ENCODE peak calls at places on chromosomes 6 and 20, in six cellular contexts. I, D, C, V, J and X are unnamed samples.

GRCh38 chr6:32406857-32407256 is at the start of gene BTNL2:
- DNase-seq in I (no peak), D (no peak), C (no peak), V (no peak), J (no peak), X (no peak)

GRCh38 chr20:41169791-41170351 is 32.5 kb downstream of the PLCG1 start:
- DNase-seq in I (no peak), D (no peak), C (peak), V (peak), J (no peak), X (no peak)

GRCh38 chr6:124982669-124983068 is 20.4 kb downstream of the RNF217 start:
- DNase-seq in I (no peak), D (no peak), C (no peak), V (no peak), J (no peak), X (no peak)

GRCh38 chr6:88823998-88824397 is 139.4 kb downstream of the RNGTT start:
- DNase-seq in I (no peak), D (no peak), C (no peak), V (no peak), J (no peak), X (no peak)

GRCh38 chr20:61823242-61823641 is 242.4 kb downstream of the TAF4 start:
- DNase-seq in I (no peak), D (no peak), C (no peak), V (no peak), J (no peak), X (no peak)

GRCh38 chr6:37207903-37208456 is 38.0 kb downstream of the PIM1 start:
- DNase-seq in I (peak), D (peak), C (peak), V (peak), J (peak), X (peak)

GRCh38 chr6:56757585-56757984 is 114.9 kb upstream of the DST start:
- DNase-seq in I (no peak), D (no peak), C (no peak), V (no peak), J (no peak), X (no peak)

GRCh38 chr6:35392111-35392702 is 49.8 kb downstream of the PPARD start:
- DNase-seq in I (no peak), D (no peak), C (peak), V (peak), J (no peak), X (no peak)

GRCh38 chr20:12354725-12355124 is 437.0 kb downstream of the BTBD3 start:
- DNase-seq in I (no peak), D (no peak), C (no peak), V (no peak), J (no peak), X (no peak)

GRCh38 chr6:76682842-76683241 is 610.4 kb upstream of the IMPG1 start:
- DNase-seq in I (no peak), D (peak), C (no peak), V (no peak), J (no peak), X (no peak)

GRCh38 chr20:46694484-46694883 is 5.2 kb upstream of the TP53RK start:
- DNase-seq in I (no peak), D (peak), C (no peak), V (no peak), J (no peak), X (no peak)

GRCh38 chr20:51732454-51732791 is 35.8 kb downstream of the ATP9A start:
- DNase-seq in I (no peak), D (no peak), C (no peak), V (no peak), J (no peak), X (no peak)

GRCh38 chr6:142700676-142701185 is 244.2 kb downstream of the HIVEP2 start:
- DNase-seq in I (peak), D (no peak), C (no peak), V (no peak), J (no peak), X (no peak)

GRCh38 chr6:42260972-42261371 is 43.3 kb upstream of the MRPS10 start:
- DNase-seq in I (no peak), D (peak), C (peak), V (peak), J (no peak), X (peak)

GRCh38 chr6:42257614-42258013 is 40.0 kb upstream of the MRPS10 start:
- DNase-seq in I (no peak), D (no peak), C (no peak), V (no peak), J (no peak), X (no peak)

GRCh38 chr6:42260424-42260888 is 42.8 kb upstream of the MRPS10 start:
- DNase-seq in I (no peak), D (peak), C (no peak), V (no peak), J (no peak), X (no peak)

GRCh38 chr6:42259286-42259685 is 41.6 kb upstream of the MRPS10 start:
- DNase-seq in I (no peak), D (no peak), C (no peak), V (no peak), J (no peak), X (no peak)

DNA sequence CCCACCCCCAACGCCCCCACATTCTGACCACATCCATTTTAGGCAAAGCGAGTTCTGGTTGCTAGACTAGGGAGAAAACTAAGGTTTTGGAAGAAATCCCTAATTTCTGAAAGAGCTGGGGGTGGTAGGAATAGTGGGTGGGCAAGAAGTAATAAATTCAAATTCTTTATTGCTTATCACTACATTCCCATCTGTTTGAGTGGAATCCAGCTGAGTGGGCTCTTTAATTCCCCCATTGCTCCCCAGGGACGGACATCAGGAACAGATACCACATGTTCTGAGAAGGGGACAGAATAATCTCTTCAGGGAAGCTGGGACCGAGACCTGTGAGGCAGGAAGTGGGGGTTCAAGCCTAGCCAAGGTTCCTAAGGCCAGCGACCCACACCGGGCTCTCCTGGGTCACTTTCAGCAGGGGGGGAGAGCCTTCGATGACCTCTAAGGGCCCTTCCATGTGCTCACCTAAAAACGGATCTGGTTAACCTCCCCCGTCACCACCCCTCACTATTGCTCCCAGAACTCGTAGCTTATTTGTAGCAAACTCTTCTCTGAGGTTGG is 42.3 kb upstream of the MRPS10 start:
- DNase-seq in I (no peak), D (no peak), C (no peak), V (no peak), J (no peak), X (no peak)
- H3K4me3 ChIP-seq in I (no peak), D (peak), C (no peak), V (peak), J (no peak), X (no peak)

GRCh38 chr6:157648561-157648960 is 174.5 kb upstream of the SNX9 start:
- DNase-seq in I (no peak), D (no peak), C (no peak), V (no peak), J (no peak), X (no peak)
- H3K27ac ChIP-seq in I (no peak), D (no peak), C (no peak), V (no peak), J (peak), X (no peak)

GRCh38 chr20:4973330-4974097 is 27.8 kb downstream of the SLC23A2 start:
- DNase-seq in I (no peak), D (peak), C (peak), V (peak), J (peak), X (no peak)
- H3K4me3 ChIP-seq in I (peak), D (peak), C (peak), V (peak), J (no peak), X (no peak)

GRCh38 chr6:83062225-83062624 is 3.4 kb downstream of the UBE3D start:
- DNase-seq in I (no peak), D (no peak), C (no peak), V (no peak), J (no peak), X (no peak)
- H3K27ac ChIP-seq in I (no peak), D (no peak), C (no peak), V (no peak), J (no peak), X (no peak)

GRCh38 chr6:155398701-155399061 is 57.0 kb downstream of the NOX3 start:
- DNase-seq in I (no peak), D (no peak), C (no peak), V (no peak), J (no peak), X (no peak)

GRCh38 chr6:155397172-155397705 is 58.4 kb downstream of the NOX3 start:
- DNase-seq in I (no peak), D (no peak), C (no peak), V (no peak), J (no peak), X (no peak)

GRCh38 chr6:155399062-155399746 is 56.4 kb downstream of the NOX3 start:
- DNase-seq in I (no peak), D (no peak), C (no peak), V (no peak), J (no peak), X (no peak)

GRCh38 chr6:155396605-155397004 is 59.0 kb downstream of the NOX3 start:
- DNase-seq in I (no peak), D (no peak), C (no peak), V (no peak), J (no peak), X (no peak)

GRCh38 chr6:155398221-155398620 is 57.4 kb downstream of the NOX3 start:
- DNase-seq in I (no peak), D (no peak), C (no peak), V (no peak), J (no peak), X (no peak)
- H3K4me3 ChIP-seq in I (no peak), D (no peak), C (no peak), V (no peak), J (no peak), X (no peak)